ENCODE peak calls at places on chromosomes 7 and 10, in six cellular contexts. D is H54, O is HepG2, F is Peyer's patch, M is tibial nerve, Z is ovary. C is an unnamed sample.

GRCh38 chr10:23035569-23035968 is 59.8 kb upstream of the MSRB2 start:
- DNase-seq in D (no peak), O (peak), F (no peak), M (no peak), Z (no peak), C (no peak)

GRCh38 chr10:47441973-47442750 is 41.8 kb downstream of the ANXA8 start:
- DNase-seq in D (no peak), O (no peak), F (no peak), M (no peak), Z (no peak), C (no peak)

GRCh38 chr7:66150471-66150870 is 35.8 kb downstream of the CRCP start:
- DNase-seq in D (no peak), O (peak), F (peak), M (peak), Z (peak), C (no peak)

GRCh38 chr10:132526676-132527075 is 10.9 kb upstream of the INPP5A start:
- DNase-seq in D (no peak), O (no peak), F (peak), M (no peak), Z (no peak), C (no peak)

GRCh38 chr10:119652361-119652760 is 1.2 kb downstream of the BAG3 start:
- DNase-seq in D (no peak), O (peak), F (no peak), M (peak), Z (no peak), C (no peak)

GRCh38 chr10:58856508-58857240 is 319.8 kb upstream of the PHYHIPL start:
- DNase-seq in D (peak), O (peak), F (no peak), M (peak), Z (no peak), C (no peak)

GRCh38 chr7:12199363-12199762 is 11.7 kb upstream of the TMEM106B start:
- DNase-seq in D (no peak), O (peak), F (no peak), M (no peak), Z (no peak), C (no peak)

GRCh38 chr7:138546064-138546619 is 86.1 kb downstream of the TRIM24 start:
- DNase-seq in D (no peak), O (no peak), F (no peak), M (no peak), Z (no peak), C (no peak)

GRCh38 chr10:30493609-30494530 is 59.9 kb downstream of the MAP3K8 start:
- DNase-seq in D (no peak), O (peak), F (peak), M (peak), Z (peak), C (no peak)

GRCh38 chr10:63605568-63605967 is 84.4 kb downstream of the REEP3 start:
- DNase-seq in D (no peak), O (no peak), F (peak), M (no peak), Z (no peak), C (no peak)

GRCh38 chr10:62788861-62789467 is 15.6 kb upstream of the ADO start:
- DNase-seq in D (no peak), O (peak), F (no peak), M (no peak), Z (peak), C (no peak)

GRCh38 chr10:67107670-67108069 is 181.8 kb downstream of the LRRTM3 start:
- DNase-seq in D (no peak), O (no peak), F (no peak), M (no peak), Z (no peak), C (no peak)

GRCh38 chr7:106425017-106425719 is 140.4 kb upstream of the NAMPT start:
- DNase-seq in D (peak), O (no peak), F (peak), M (peak), Z (peak), C (peak)

GRCh38 chr10:69372126-69372980 is 44.4 kb downstream of the TACR2 start:
- DNase-seq in D (no peak), O (no peak), F (no peak), M (no peak), Z (no peak), C (no peak)

GRCh38 chr10:1253476-1254353 is 197.5 kb downstream of the WDR37 start:
- DNase-seq in D (no peak), O (no peak), F (no peak), M (no peak), Z (no peak), C (no peak)

GRCh38 chr7:154928136-154929005 is 74.6 kb downstream of the PAXIP1 start:
- DNase-seq in D (peak), O (peak), F (peak), M (peak), Z (peak), C (peak)

GRCh38 chr7:47392241-47392759 is 189.6 kb downstream of the TNS3 start:
- DNase-seq in D (no peak), O (no peak), F (peak), M (peak), Z (peak), C (no peak)

GRCh38 chr10:63133787-63134557 is 844 bp downstream of the NRBF2 start:
- DNase-seq in D (peak), O (no peak), F (no peak), M (no peak), Z (no peak), C (peak)

GRCh38 chr10:77478248-77478963 is 159.2 kb downstream of the KCNMA1 start:
- DNase-seq in D (peak), O (no peak), F (no peak), M (no peak), Z (no peak), C (no peak)

GRCh38 chr10:45418859-45419672 is 45.0 kb downstream of the ALOX5 start:
- DNase-seq in D (no peak), O (peak), F (peak), M (peak), Z (peak), C (peak)

GRCh38 chr10:73843254-73843653 is 31.1 kb downstream of the CAMK2G start:
- DNase-seq in D (no peak), O (no peak), F (no peak), M (no peak), Z (no peak), C (no peak)

GRCh38 chr10:26455567-26456315 is 17.6 kb downstream of the APBB1IP start:
- DNase-seq in D (no peak), O (no peak), F (no peak), M (no peak), Z (no peak), C (no peak)

GRCh38 chr7:123260428-123260960 is 60.7 kb upstream of the SLC13A1 start:
- DNase-seq in D (no peak), O (no peak), F (peak), M (no peak), Z (no peak), C (no peak)

GRCh38 chr10:119715628-119716505 is 10.0 kb upstream of the INPP5F start:
- DNase-seq in D (no peak), O (peak), F (no peak), M (no peak), Z (no peak), C (no peak)

DNA sequence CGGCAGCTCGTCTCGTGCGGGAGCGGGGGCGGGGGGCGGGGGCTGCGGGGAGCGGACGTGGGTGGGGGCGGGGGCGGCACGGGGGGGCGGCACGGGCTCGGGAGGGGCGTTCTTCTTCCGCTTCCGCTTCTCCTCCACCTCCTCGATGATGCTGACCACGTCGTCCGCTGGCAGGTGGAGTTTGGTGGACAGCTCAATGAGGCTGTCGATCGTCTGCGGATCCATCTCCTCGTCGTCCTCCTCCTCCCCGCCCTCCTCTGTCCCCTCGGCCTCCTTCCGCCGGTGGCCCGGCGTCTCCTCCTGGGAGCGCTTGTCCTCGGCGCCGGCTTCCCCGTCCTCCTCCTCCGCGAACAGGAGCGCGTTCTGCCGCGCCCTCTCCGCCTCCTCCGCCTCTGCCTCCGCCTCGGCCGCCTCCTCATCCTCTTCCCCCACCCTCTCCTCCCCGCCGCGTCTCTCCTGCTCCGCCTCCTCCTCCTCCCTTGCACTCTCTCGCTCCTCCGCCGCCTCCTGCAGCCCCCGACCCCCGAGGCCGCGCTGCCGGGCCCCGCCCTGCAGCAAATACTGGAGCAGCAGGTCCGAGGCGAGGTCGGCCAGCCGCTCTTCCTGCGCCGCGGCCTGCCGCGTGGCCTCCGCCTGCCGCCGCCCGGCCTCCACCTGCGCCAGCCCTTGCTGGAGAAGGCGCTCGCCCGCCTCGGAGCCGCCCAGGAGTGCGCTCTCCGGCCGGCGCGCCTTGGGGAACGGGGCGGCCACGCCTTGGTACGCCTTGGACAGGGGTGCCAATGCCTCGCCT is 1.9 kb downstream of the VGF start:
- DNase-seq in D (no peak), O (no peak), F (no peak), M (no peak), Z (no peak), C (no peak)
- TF ChIP-seq POLR2A in D (peak), O (no peak), F (no peak), M (no peak), Z (no peak), C (no peak)

GRCh38 chr7:1533255-1533568 is 2.7 kb downstream of the MAFK start:
- DNase-seq in D (no peak), O (no peak), F (no peak), M (no peak), Z (peak), C (no peak)

GRCh38 chr7:1530946-1531262 is 402 bp downstream of the MAFK start:
- DNase-seq in D (no peak), O (no peak), F (no peak), M (no peak), Z (no peak), C (no peak)

GRCh38 chr7:1532456-1533254 is 2.2 kb downstream of the MAFK start:
- DNase-seq in D (peak), O (peak), F (peak), M (peak), Z (peak), C (no peak)

GRCh38 chr7:1531979-1532455 is 1.5 kb downstream of the MAFK start:
- DNase-seq in D (no peak), O (no peak), F (no peak), M (peak), Z (peak), C (no peak)

GRCh38 chr7:1531263-1531978 is 919 bp downstream of the MAFK start:
- DNase-seq in D (no peak), O (no peak), F (peak), M (peak), Z (peak), C (no peak)
- TF ChIP-seq POLR2A in D (no peak), O (no peak), F (no peak), M (no peak), Z (peak), C (no peak)

GRCh38 chr10:128549192-128549591 is 423.0 kb upstream of the MKI67 start:
- DNase-seq in D (no peak), O (no peak), F (no peak), M (no peak), Z (no peak), C (no peak)
- TF ChIP-seq POLR2A in D (no peak), O (no peak), F (no peak), M (no peak), Z (no peak), C (no peak)

GRCh38 chr10:16891375-16892313 is 74.4 kb upstream of the RSU1 start:
- DNase-seq in D (no peak), O (peak), F (peak), M (peak), Z (peak), C (no peak)
- TF ChIP-seq POLR2A in D (peak), O (no peak), F (peak), M (no peak), Z (no peak), C (peak)

GRCh38 chr7:29684787-29685650 is 121.3 kb upstream of the WIPF3 start:
- DNase-seq in D (peak), O (peak), F (peak), M (peak), Z (peak), C (peak)
- TF ChIP-seq POLR2A in D (peak), O (peak), F (peak), M (no peak), Z (peak), C (no peak)

DNA sequence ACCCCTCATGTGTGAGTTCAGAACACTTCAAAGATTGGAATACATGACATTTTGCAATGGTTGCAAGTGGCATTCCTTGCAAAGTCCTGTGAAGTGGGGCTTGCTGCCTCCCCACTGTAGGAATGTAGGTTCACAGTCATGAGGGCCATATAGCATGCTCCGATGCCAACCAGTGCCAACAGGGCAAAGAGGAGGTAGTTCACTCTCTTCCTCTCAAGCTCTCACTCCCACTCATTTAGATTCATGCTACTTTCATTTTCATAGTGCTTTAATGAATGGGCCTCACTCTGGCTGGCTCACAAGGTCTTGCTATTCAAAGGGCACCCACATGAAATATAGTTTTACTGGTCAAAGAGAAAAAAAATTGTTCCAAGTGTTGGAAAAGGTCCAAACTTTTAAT is 169.9 kb upstream of the AOAH start:
- DNase-seq in D (no peak), O (no peak), F (no peak), M (no peak), Z (no peak), C (no peak)
- TF ChIP-seq POLR2A in D (no peak), O (no peak), F (no peak), M (no peak), Z (no peak), C (no peak)

C was measured in GM12891.